ENCODE peak calls at places on chromosomes 13 and 19, in seven cellular contexts. One of them, this sample, is unnamed.

GRCh38 chr19:39148939-39149529 is 23.4 kb downstream of the PAK4 start:
- DNase-seq in endothelial cell: no peak
- DNase-seq in mesenteric fat pad: no peak
- DNase-seq in lower leg skin: no peak
- DNase-seq in HL-60: no peak
- DNase-seq in activated CD8-positive, alpha-beta T cell treated with anti-CD3 and anti-CD28 coated beads, Interleukin-2, amount 10 ng/mL, durations not matched to agents 7 days and 5 days: no peak
- DNase-seq in ELR: no peak
- DNase-seq in this sample: no peak

GRCh38 chr13:48400820-48401219 is 12.1 kb downstream of the LPAR6 start:
- DNase-seq in endothelial cell: no peak
- DNase-seq in mesenteric fat pad: no peak
- DNase-seq in lower leg skin: no peak
- DNase-seq in HL-60: no peak
- DNase-seq in activated CD8-positive, alpha-beta T cell treated with anti-CD3 and anti-CD28 coated beads, Interleukin-2, amount 10 ng/mL, durations not matched to agents 7 days and 5 days: no peak
- DNase-seq in ELR: peak
- DNase-seq in this sample: peak

GRCh38 chr19:6800991-6801396 is 28.5 kb downstream of the VAV1 start:
- DNase-seq in endothelial cell: no peak
- DNase-seq in mesenteric fat pad: no peak
- DNase-seq in lower leg skin: no peak
- DNase-seq in HL-60: no peak
- DNase-seq in activated CD8-positive, alpha-beta T cell treated with anti-CD3 and anti-CD28 coated beads, Interleukin-2, amount 10 ng/mL, durations not matched to agents 7 days and 5 days: peak
- DNase-seq in ELR: peak
- DNase-seq in this sample: peak

GRCh38 chr19:44848036-44848804 is 2.1 kb downstream of the NECTIN2 start:
- DNase-seq in endothelial cell: peak
- DNase-seq in mesenteric fat pad: no peak
- DNase-seq in lower leg skin: no peak
- DNase-seq in HL-60: no peak
- DNase-seq in activated CD8-positive, alpha-beta T cell treated with anti-CD3 and anti-CD28 coated beads, Interleukin-2, amount 10 ng/mL, durations not matched to agents 7 days and 5 days: no peak
- DNase-seq in ELR: peak
- DNase-seq in this sample: peak

GRCh38 chr13:99314640-99315176 is 7.5 kb upstream of the GPR183 start:
- DNase-seq in endothelial cell: no peak
- DNase-seq in mesenteric fat pad: no peak
- DNase-seq in lower leg skin: no peak
- DNase-seq in HL-60: no peak
- DNase-seq in activated CD8-positive, alpha-beta T cell treated with anti-CD3 and anti-CD28 coated beads, Interleukin-2, amount 10 ng/mL, durations not matched to agents 7 days and 5 days: peak
- DNase-seq in ELR: peak
- DNase-seq in this sample: peak

GRCh38 chr19:41421314-41421713 is 5.9 kb downstream of the B3GNT8 start:
- DNase-seq in endothelial cell: no peak
- DNase-seq in mesenteric fat pad: no peak
- DNase-seq in lower leg skin: no peak
- DNase-seq in HL-60: no peak
- DNase-seq in activated CD8-positive, alpha-beta T cell treated with anti-CD3 and anti-CD28 coated beads, Interleukin-2, amount 10 ng/mL, durations not matched to agents 7 days and 5 days: no peak
- DNase-seq in ELR: no peak
- DNase-seq in this sample: no peak

GRCh38 chr13:63124863-63125262 is 1709.2 kb upstream of the PCDH20 start:
- DNase-seq in endothelial cell: no peak
- DNase-seq in mesenteric fat pad: no peak
- DNase-seq in lower leg skin: no peak
- DNase-seq in HL-60: no peak
- DNase-seq in activated CD8-positive, alpha-beta T cell treated with anti-CD3 and anti-CD28 coated beads, Interleukin-2, amount 10 ng/mL, durations not matched to agents 7 days and 5 days: no peak
- DNase-seq in ELR: peak
- DNase-seq in this sample: peak

GRCh38 chr13:23723463-23723862 is 153.3 kb downstream of the TNFRSF19 start:
- DNase-seq in endothelial cell: no peak
- DNase-seq in mesenteric fat pad: no peak
- DNase-seq in lower leg skin: no peak
- DNase-seq in HL-60: no peak
- DNase-seq in activated CD8-positive, alpha-beta T cell treated with anti-CD3 and anti-CD28 coated beads, Interleukin-2, amount 10 ng/mL, durations not matched to agents 7 days and 5 days: no peak
- DNase-seq in ELR: peak
- DNase-seq in this sample: peak

GRCh38 chr19:49884760-49885159 is 7.3 kb downstream of the TBC1D17 start:
- DNase-seq in endothelial cell: no peak
- DNase-seq in mesenteric fat pad: no peak
- DNase-seq in lower leg skin: no peak
- DNase-seq in HL-60: no peak
- DNase-seq in activated CD8-positive, alpha-beta T cell treated with anti-CD3 and anti-CD28 coated beads, Interleukin-2, amount 10 ng/mL, durations not matched to agents 7 days and 5 days: no peak
- DNase-seq in ELR: no peak
- DNase-seq in this sample: no peak

GRCh38 chr13:99086149-99086868 is 108.4 kb upstream of the DOCK9 start:
- DNase-seq in endothelial cell: peak
- DNase-seq in mesenteric fat pad: peak
- DNase-seq in lower leg skin: no peak
- DNase-seq in HL-60: peak
- DNase-seq in activated CD8-positive, alpha-beta T cell treated with anti-CD3 and anti-CD28 coated beads, Interleukin-2, amount 10 ng/mL, durations not matched to agents 7 days and 5 days: peak
- DNase-seq in ELR: peak
- DNase-seq in this sample: peak

GRCh38 chr19:3721131-3721899 is 13.1 kb downstream of the TJP3 start:
- DNase-seq in endothelial cell: peak
- DNase-seq in mesenteric fat pad: peak
- DNase-seq in lower leg skin: peak
- DNase-seq in HL-60: peak
- DNase-seq in activated CD8-positive, alpha-beta T cell treated with anti-CD3 and anti-CD28 coated beads, Interleukin-2, amount 10 ng/mL, durations not matched to agents 7 days and 5 days: peak
- DNase-seq in ELR: peak
- DNase-seq in this sample: peak

GRCh38 chr13:29386246-29386645 is 209.2 kb downstream of the SLC7A1 start:
- DNase-seq in endothelial cell: no peak
- DNase-seq in mesenteric fat pad: no peak
- DNase-seq in lower leg skin: no peak
- DNase-seq in HL-60: no peak
- DNase-seq in activated CD8-positive, alpha-beta T cell treated with anti-CD3 and anti-CD28 coated beads, Interleukin-2, amount 10 ng/mL, durations not matched to agents 7 days and 5 days: no peak
- DNase-seq in ELR: no peak
- DNase-seq in this sample: no peak

GRCh38 chr19:40279120-40279551 is 6.0 kb downstream of the AKT2 start:
- DNase-seq in endothelial cell: no peak
- DNase-seq in mesenteric fat pad: no peak
- DNase-seq in lower leg skin: no peak
- DNase-seq in HL-60: no peak
- DNase-seq in activated CD8-positive, alpha-beta T cell treated with anti-CD3 and anti-CD28 coated beads, Interleukin-2, amount 10 ng/mL, durations not matched to agents 7 days and 5 days: no peak
- DNase-seq in ELR: no peak
- DNase-seq in this sample: peak

GRCh38 chr13:19984430-19985218 is 26.1 kb downstream of the ZMYM2 start:
- DNase-seq in endothelial cell: no peak
- DNase-seq in mesenteric fat pad: no peak
- DNase-seq in lower leg skin: no peak
- DNase-seq in HL-60: no peak
- DNase-seq in activated CD8-positive, alpha-beta T cell treated with anti-CD3 and anti-CD28 coated beads, Interleukin-2, amount 10 ng/mL, durations not matched to agents 7 days and 5 days: peak
- DNase-seq in ELR: peak
- DNase-seq in this sample: peak

GRCh38 chr13:49693877-49694276 is 2.6 kb upstream of the EBPL start:
- DNase-seq in endothelial cell: no peak
- DNase-seq in mesenteric fat pad: no peak
- DNase-seq in lower leg skin: no peak
- DNase-seq in HL-60: no peak
- DNase-seq in activated CD8-positive, alpha-beta T cell treated with anti-CD3 and anti-CD28 coated beads, Interleukin-2, amount 10 ng/mL, durations not matched to agents 7 days and 5 days: no peak
- DNase-seq in ELR: no peak
- DNase-seq in this sample: no peak

GRCh38 chr13:25300861-25301346 is 521 bp upstream of the NUP58 start:
- DNase-seq in endothelial cell: peak
- DNase-seq in mesenteric fat pad: no peak
- DNase-seq in lower leg skin: no peak
- DNase-seq in HL-60: no peak
- DNase-seq in activated CD8-positive, alpha-beta T cell treated with anti-CD3 and anti-CD28 coated beads, Interleukin-2, amount 10 ng/mL, durations not matched to agents 7 days and 5 days: no peak
- DNase-seq in ELR: no peak
- DNase-seq in this sample: no peak

GRCh38 chr13:50829226-50829625 is 14.3 kb downstream of the DLEU7 start:
- DNase-seq in endothelial cell: no peak
- DNase-seq in mesenteric fat pad: no peak
- DNase-seq in lower leg skin: no peak
- DNase-seq in HL-60: no peak
- DNase-seq in activated CD8-positive, alpha-beta T cell treated with anti-CD3 and anti-CD28 coated beads, Interleukin-2, amount 10 ng/mL, durations not matched to agents 7 days and 5 days: no peak
- DNase-seq in ELR: no peak
- DNase-seq in this sample: no peak